ENCODE peak calls at places on chromosome 17, in nine cellular contexts. W is endodermal cell, A is lower lobe of right lung, U is IMR-90, M is MM.1S, Y is breast epithelium, X is cardiac muscle cell, F is thoracic aorta, Q is colonic mucosa. G is an unnamed sample. For H3K4me1, the result is how much of the 10 kb centered on the place peaks cover.

GRCh38 chr17:40501499-40501911 is at the start of gene TNS4:
- DNase-seq in W (peak), A (no peak), U (no peak), M (no peak), Y (peak), X (no peak), F (no peak), Q (peak), G (no peak)

GRCh38 chr17:34641368-34641767 is 62.0 kb downstream of the TMEM132E start:
- DNase-seq in W (no peak), A (no peak), U (no peak), M (no peak), Y (no peak), X (no peak), F (no peak), Q (no peak), G (no peak)

GRCh38 chr17:73551756-73552155 is 92.5 kb downstream of the SDK2 start:
- DNase-seq in W (peak), A (no peak), U (no peak), M (no peak), Y (no peak), X (no peak), F (no peak), Q (no peak), G (no peak)

GRCh38 chr17:21595086-21595485 is 97.2 kb upstream of the KCNJ18 start:
- DNase-seq in W (no peak), A (no peak), U (no peak), M (no peak), Y (no peak), X (no peak), F (no peak), Q (no peak), G (no peak)

GRCh38 chr17:56994009-56994792 is 16.3 kb downstream of the SCPEP1 start:
- DNase-seq in W (peak), A (no peak), U (peak), M (no peak), Y (no peak), X (no peak), F (no peak), Q (no peak), G (no peak)

GRCh38 chr17:66715745-66716156 is 119.2 kb upstream of the CACNG5 start:
- DNase-seq in W (peak), A (no peak), U (peak), M (peak), Y (no peak), X (peak), F (no peak), Q (peak), G (no peak)

GRCh38 chr17:42979511-42980273 is at the start of gene PTGES3L:
- DNase-seq in W (peak), A (peak), U (peak), M (peak), Y (no peak), X (peak), F (peak), Q (peak), G (no peak)

GRCh38 chr17:66549731-66550207 is 247.4 kb downstream of the PRKCA start:
- DNase-seq in W (peak), A (no peak), U (peak), M (no peak), Y (no peak), X (no peak), F (no peak), Q (no peak), G (peak)

GRCh38 chr17:39027037-39027436 is 59.8 kb upstream of the FBXO47 start:
- DNase-seq in W (peak), A (peak), U (no peak), M (no peak), Y (peak), X (peak), F (no peak), Q (peak), G (no peak)

DNA sequence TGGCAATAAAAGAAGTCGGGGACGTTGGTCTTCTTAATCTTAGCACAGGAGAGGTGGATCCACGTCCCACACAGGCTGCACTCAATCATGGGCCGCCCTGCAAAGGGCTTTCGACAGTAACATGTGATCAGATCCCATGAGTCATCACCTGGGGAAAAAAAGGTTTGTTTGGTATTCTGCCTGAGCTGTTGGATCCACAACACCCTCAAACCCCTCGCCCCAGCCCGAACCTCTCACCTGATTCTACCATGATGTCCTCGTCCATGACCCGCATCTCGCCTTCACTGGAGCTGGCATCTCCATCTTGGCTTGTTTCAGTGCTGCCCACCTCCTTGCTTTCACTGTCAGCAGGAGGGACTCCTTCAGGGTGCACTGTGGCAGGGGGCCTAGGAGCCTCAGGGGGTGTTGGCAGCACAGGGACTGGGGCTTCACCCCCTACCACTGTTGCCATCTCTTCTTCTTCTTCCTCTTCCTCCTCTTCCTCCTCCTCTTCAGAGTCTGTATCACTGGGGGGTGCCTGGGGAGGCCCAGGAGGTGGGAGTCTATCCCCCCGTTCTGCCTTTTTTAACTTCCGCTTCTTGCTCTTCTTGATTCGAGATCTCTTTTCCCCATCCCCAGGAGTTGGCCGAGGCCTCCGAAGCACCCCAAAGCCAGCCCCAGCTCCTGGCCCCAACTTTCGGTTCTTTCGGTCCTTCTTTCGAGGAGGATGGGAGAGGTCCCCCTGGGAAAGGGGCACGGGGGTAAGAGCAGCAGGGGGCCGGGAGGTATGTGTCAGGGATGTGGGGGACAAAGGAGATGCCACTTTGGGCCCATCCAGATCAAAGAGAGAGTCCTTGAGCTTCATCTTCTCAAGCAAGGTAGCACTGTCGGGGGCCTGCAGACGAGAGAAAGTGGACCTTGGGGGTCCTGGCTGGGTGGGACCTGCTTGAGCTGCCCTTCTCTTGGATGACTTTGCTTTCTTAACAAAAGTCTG is 1.7 kb upstream of the DVL2 start:
- DNase-seq in W (no peak), A (no peak), U (peak), M (no peak), Y (no peak), X (no peak), F (no peak), Q (no peak), G (no peak)
- H3K4me1 ChIP-seq in W (under half), A (half or more), U (under half), M (under half), Y (under half), X (under half), F (under half), Q (under half), G (under half)

GRCh38 chr17:64736804-64737492 is 74.8 kb upstream of the SMURF2 start:
- DNase-seq in W (peak), A (no peak), U (peak), M (peak), Y (no peak), X (no peak), F (no peak), Q (peak), G (peak)

GRCh38 chr17:64741038-64741641 is 79.0 kb upstream of the SMURF2 start:
- DNase-seq in W (no peak), A (no peak), U (peak), M (no peak), Y (no peak), X (no peak), F (no peak), Q (no peak), G (peak)

GRCh38 chr17:64741924-64742670 is 80.0 kb upstream of the SMURF2 start:
- DNase-seq in W (peak), A (no peak), U (peak), M (no peak), Y (peak), X (no peak), F (no peak), Q (no peak), G (peak)

GRCh38 chr17:64739316-64740058 is 77.4 kb upstream of the SMURF2 start:
- DNase-seq in W (peak), A (no peak), U (peak), M (no peak), Y (no peak), X (peak), F (no peak), Q (no peak), G (peak)
- H3K4me1 ChIP-seq in W (under half), A (under half), U (under half), M (under half), Y (under half), X (under half), F (under half), Q (under half), G (under half)

DNA sequence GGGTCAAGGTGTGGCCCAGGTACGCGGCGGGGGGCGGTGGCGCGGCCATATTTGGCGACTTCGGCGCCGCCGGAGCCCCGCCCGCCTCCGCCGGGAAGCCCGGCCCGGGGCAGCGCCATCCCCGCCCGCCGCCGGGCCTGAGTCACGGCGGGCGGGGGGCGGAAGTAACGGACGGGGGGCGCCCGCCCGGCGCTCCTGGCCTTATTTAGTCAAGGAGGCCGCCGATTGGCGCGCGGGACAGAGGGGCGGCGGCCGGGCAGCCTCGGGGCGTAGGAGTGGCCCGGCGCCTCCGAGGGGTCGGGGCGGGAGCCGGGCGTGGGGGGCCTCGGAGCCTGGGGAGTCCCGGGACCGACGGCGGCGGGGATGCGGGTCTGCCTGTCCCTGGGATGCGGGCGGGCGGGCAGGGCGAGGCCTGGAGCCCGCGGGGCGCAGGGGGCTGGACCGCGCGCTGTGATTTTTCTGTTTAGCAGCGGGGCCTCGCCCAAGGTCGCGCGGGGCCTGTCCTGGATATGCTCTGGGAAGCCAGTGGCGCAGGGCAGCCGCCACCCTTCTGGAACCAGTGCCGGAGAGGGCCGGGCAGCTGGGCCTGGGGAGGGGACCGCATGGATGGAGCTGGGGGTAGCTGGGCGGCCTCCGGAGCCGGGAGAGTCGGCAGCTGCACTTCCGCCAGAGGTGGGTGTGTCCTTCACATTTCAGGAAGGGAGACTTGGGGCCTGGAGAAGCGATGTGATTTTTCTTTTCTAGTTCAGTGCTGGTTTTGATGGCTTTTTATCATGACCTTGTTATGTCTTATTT is 2.3 kb upstream of the ACTG1 start:
- DNase-seq in W (peak), A (peak), U (peak), M (peak), Y (peak), X (peak), F (no peak), Q (peak), G (peak)
- H3K4me1 ChIP-seq in W (under half), A (under half), U (under half), M (under half), Y (under half), X (under half), F (under half), Q (under half), G (half or more)

DNA sequence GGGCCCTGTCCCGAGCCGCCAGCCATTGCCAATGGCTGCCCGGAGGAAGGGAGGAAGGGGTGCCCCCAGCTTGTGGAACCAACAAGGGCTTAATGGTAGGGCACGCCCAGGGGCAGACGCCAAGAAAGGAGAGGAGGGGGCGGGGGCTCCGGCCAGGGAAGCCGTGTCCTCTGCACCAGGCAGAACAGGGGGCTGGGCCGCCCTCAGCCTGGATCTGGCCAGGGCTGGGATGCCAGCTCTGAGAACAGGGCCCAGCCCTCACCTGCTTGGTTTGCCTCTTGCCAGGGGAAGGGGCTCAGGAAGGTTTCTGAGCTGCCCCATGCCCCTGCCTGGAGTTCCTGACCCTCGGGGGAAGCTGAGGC is 35.8 kb upstream of the SLC38A10 start:
- DNase-seq in W (no peak), A (no peak), U (no peak), M (no peak), Y (no peak), X (no peak), F (no peak), Q (no peak), G (no peak)
- H3K4me1 ChIP-seq in W (under half), A (half or more), U (under half), M (under half), Y (under half), X (under half), F (under half), Q (under half), G (under half)

DNA sequence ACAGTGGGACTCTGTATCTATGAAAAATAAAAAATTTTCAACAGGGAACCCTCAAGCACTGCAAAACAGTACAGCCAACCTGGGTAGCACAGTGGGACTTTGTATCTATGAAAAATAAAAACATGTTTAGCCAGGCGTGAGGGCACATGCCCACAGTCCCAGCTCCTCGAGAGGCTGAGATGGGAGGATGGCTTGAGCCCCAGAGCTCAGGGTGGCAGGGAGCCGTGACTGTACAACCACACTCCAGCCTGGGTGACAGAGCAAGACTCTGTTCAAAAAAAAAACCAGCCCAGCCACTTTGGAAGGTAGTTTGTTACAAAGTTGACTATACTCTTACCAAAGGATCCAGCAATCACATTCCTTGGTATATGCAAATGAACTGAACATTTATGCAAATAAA is 5.3 kb downstream of the RPH3AL start:
- DNase-seq in W (no peak), A (no peak), U (no peak), M (no peak), Y (no peak), X (no peak), F (no peak), Q (no peak), G (no peak)
- H3K4me1 ChIP-seq in W (under half), A (half or more), U (under half), M (under half), Y (under half), X (under half), F (under half), Q (under half), G (under half)